ENCODE peak calls at places on chromosome 12, in six cellular contexts. E is SK-N-SH, I is neural progenitor cell, S is GM23338, Y is hepatocyte, W is Karpas-422. M is an unnamed sample. For H3K36me3, the result is how much of the 10 kb centered on the place peaks cover.

GRCh38 chr12:49253033-49253623 is 11.8 kb upstream of the TUBA1C start:
- DNase-seq in Y (no peak), W (no peak), E (no peak), I (no peak), S (no peak), M (no peak)

GRCh38 chr12:13472690-13473089 is 276.2 kb downstream of the EMP1 start:
- DNase-seq in W (no peak), Y (peak), S (no peak), E (no peak), I (no peak), M (no peak)

GRCh38 chr12:60070541-60070940 is 474.7 kb downstream of the SLC16A7 start:
- DNase-seq in Y (no peak), E (no peak), S (no peak), I (no peak), W (no peak), M (no peak)

GRCh38 chr12:102227954-102228353 is 30.3 kb upstream of the PMCH start:
- DNase-seq in I (no peak), S (no peak), E (no peak), W (no peak), Y (no peak), M (no peak)

GRCh38 chr12:95073698-95074520 is 491 bp upstream of the NR2C1 start:
- DNase-seq in I (no peak), Y (no peak), E (no peak), S (no peak), W (no peak), M (no peak)

GRCh38 chr12:52186135-52186840 is 5.5 kb downstream of the KRT80 start:
- DNase-seq in S (no peak), Y (peak), E (no peak), I (no peak), W (no peak), M (no peak)

GRCh38 chr12:68237523-68238070 is 12.0 kb upstream of the IL26 start:
- DNase-seq in S (no peak), E (no peak), I (no peak), Y (no peak), W (no peak), M (no peak)

GRCh38 chr12:127162902-127163301 is 1104.1 kb upstream of the TMEM132C start:
- DNase-seq in E (no peak), I (no peak), S (no peak), W (no peak), Y (peak), M (no peak)

GRCh38 chr12:76784600-76785051 is 20.7 kb downstream of the ZDHHC17 start:
- DNase-seq in Y (no peak), I (no peak), W (no peak), S (no peak), E (no peak), M (no peak)

GRCh38 chr12:109518820-109519665 is 41.6 kb downstream of the UBE3B start:
- DNase-seq in W (peak), Y (peak), S (peak), E (peak), I (peak), M (peak)
- H3K36me3 ChIP-seq in W (under half), Y (under half), S (under half), E (under half), I (under half), M (half or more)

DNA sequence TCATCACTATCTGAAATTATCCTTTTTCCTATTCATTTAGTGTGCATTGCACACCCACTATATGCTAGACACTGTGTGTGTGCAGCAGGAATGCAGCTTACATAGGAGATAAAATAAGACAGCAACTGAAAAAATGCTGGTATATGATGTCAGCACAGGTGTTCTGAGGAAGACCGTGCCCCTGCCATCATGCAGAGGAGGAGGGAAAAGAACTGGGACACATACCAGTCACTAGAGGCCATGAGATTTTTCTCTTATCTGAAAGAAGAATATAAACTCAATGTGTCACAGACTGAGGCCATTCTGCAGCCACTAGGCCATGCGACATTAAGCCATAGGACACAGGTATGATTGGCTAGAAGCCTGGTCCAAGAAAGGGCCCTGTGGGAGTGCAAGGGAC is 298.1 kb downstream of the RPAP3 start:
- DNase-seq in Y (no peak), S (no peak), E (no peak), W (no peak), I (no peak), M (no peak)
- H2AFZ ChIP-seq in Y (no peak), S (peak), E (no peak), W (no peak), I (no peak), M (peak)

GRCh38 chr12:117167769-117168168 is 22.5 kb downstream of the FBXO21 start:
- DNase-seq in E (no peak), I (no peak), W (no peak), Y (no peak), S (no peak), M (no peak)

GRCh38 chr12:117162167-117162539 is 28.1 kb downstream of the FBXO21 start:
- DNase-seq in E (no peak), S (no peak), W (no peak), Y (no peak), I (no peak), M (no peak)

GRCh38 chr12:117166107-117166506 is 24.2 kb downstream of the FBXO21 start:
- DNase-seq in W (no peak), I (no peak), E (no peak), Y (no peak), S (no peak), M (no peak)

GRCh38 chr12:117162649-117163048 is 27.6 kb downstream of the FBXO21 start:
- DNase-seq in S (no peak), E (no peak), Y (no peak), W (no peak), I (no peak), M (no peak)

DNA sequence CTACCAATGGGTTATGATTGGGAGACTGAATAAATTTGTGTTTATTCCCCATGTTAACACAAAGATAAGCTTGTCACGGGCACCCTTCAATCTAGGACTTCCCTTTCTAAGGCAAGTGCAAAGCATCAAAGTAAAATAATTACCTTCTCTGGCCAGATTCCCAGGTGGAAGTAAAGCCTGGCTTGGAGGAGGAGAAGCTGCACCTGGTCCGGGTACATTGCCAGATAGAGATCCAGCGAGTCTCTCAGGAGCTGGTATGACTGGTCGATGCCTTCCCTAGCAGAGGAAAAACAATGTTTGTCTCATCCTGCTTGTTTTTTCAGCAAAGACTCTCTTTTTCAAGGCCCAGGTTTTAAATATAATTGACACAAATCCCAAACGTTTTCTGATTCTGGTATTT is 24.9 kb downstream of the FBXO21 start:
- DNase-seq in W (no peak), Y (no peak), I (no peak), E (no peak), S (no peak), M (no peak)
- H3K36me3 ChIP-seq in W (half or more), Y (under half), I (under half), E (half or more), S (under half), M (half or more)

GRCh38 chr12:93758974-93759373 is 81.8 kb downstream of the CRADD start:
- DNase-seq in E (no peak), S (no peak), Y (no peak), W (no peak), I (no peak), M (no peak)

GRCh38 chr12:93762059-93762719 is 85.0 kb downstream of the CRADD start:
- DNase-seq in Y (no peak), S (no peak), I (no peak), W (no peak), E (no peak), M (no peak)

GRCh38 chr12:93757792-93758694 is 80.9 kb downstream of the CRADD start:
- DNase-seq in E (no peak), W (no peak), Y (no peak), I (no peak), S (no peak), M (no peak)

GRCh38 chr12:93760275-93760875 is 83.2 kb downstream of the CRADD start:
- DNase-seq in Y (no peak), S (no peak), W (no peak), E (no peak), I (no peak), M (no peak)

DNA sequence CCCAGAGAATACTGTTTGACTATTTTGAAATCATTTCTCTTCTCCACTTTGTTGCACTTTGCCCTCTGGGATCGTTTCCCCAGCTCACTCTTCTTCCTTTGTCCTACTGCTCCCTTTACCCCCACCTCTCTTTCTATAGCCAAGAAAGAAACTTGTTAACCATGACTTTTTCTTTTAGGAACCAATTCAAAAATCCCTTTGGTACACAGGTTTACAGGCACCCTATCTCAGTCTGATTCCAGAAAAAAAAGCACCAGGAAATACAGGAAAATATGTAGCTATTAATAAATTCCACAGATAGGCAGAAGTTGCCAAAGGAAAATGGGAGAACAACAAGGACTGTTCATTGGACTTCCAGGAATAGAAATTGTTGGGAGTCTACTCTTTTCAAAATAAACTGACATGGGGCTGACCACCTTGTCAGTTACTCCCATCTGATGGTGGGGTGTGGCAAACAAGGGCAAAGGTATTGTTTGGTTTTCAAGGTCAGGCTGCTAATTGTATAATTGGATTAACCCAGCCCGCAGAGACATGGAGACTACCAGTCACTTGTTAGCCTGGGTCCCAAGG is 82.4 kb downstream of the CRADD start:
- DNase-seq in W (no peak), E (no peak), I (no peak), Y (no peak), S (no peak), M (no peak)
- H2AFZ ChIP-seq in W (no peak), E (no peak), I (no peak), Y (no peak), S (no peak), M (no peak)

DNA sequence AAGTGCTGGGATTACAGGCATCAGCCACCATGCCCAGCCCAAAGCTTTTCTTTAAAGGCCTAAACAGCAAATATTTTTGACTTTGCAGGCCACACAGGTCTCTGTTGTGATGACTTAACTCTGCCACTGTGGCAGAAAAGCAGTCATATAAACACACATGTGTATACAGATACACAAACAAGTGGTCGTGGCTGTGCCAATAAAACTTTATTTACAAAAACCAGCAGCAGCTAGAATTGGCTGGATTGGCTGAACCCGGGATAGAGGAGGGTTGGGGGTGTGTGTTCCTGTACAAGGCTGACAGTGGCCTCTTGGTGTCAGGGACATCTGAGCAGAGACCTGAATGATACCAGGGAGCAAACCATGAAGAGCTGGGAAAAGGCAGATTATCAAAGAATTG is 95.6 kb downstream of the NCOR2 start:
- DNase-seq in I (no peak), Y (no peak), E (no peak), S (no peak), W (no peak), M (no peak)
- H3K36me3 ChIP-seq in I (under half), Y (under half), E (half or more), S (under half), W (half or more), M (half or more)

M was measured in OCI-LY7.